ENCODE peak calls at places on chromosomes 13 and 19, in six cellular contexts. A, P, B, C, N and S are unnamed samples.

GRCh38 chr13:45847554-45848224 is 3.9 kb downstream of the SIAH3 start:
- DNase-seq in B (no peak), A (no peak), N (peak), P (peak), C (no peak), S (no peak)

GRCh38 chr19:11446652-11447301 is 11.3 kb downstream of the PRKCSH start:
- DNase-seq in A (no peak), N (peak), P (peak), C (no peak), B (no peak), S (no peak)

GRCh38 chr13:75345191-75345590 is 136.8 kb downstream of the TBC1D4 start:
- DNase-seq in B (no peak), N (no peak), C (no peak), P (peak), A (no peak), S (no peak)

GRCh38 chr19:51079486-51080110 is 3.1 kb downstream of the KLK14 start:
- DNase-seq in N (no peak), B (no peak), P (no peak), A (no peak), C (no peak), S (no peak)

GRCh38 chr19:6126335-6126974 is 9.0 kb upstream of the ACSBG2 start:
- DNase-seq in P (peak), A (no peak), B (peak), N (no peak), C (no peak), S (no peak)

GRCh38 chr13:51278426-51279130 is 56.4 kb downstream of the FAM124A start:
- DNase-seq in A (no peak), C (no peak), N (no peak), B (no peak), P (no peak), S (no peak)

GRCh38 chr13:113029487-113030258 is 60.7 kb downstream of the MCF2L start:
- DNase-seq in B (no peak), C (no peak), P (peak), A (no peak), N (no peak), S (no peak)

GRCh38 chr19:1090731-1091543 is 4.2 kb downstream of the POLR2E start:
- DNase-seq in A (no peak), B (no peak), N (no peak), P (no peak), C (no peak), S (no peak)

GRCh38 chr13:38369058-38369457 is 19.4 kb downstream of the UFM1 start:
- DNase-seq in P (no peak), N (no peak), C (no peak), B (no peak), A (no peak), S (no peak)

GRCh38 chr19:47518139-47518538 is 3.3 kb upstream of the NAPA start:
- DNase-seq in C (no peak), B (no peak), A (no peak), N (no peak), P (no peak), S (no peak)

GRCh38 chr13:113749507-113749906 is 9.5 kb upstream of the TMEM255B start:
- DNase-seq in C (no peak), N (no peak), B (no peak), A (no peak), P (no peak), S (no peak)

GRCh38 chr19:35344511-35345031 is 3.1 kb upstream of the FFAR1 start:
- DNase-seq in C (no peak), A (no peak), P (no peak), N (no peak), B (no peak), S (peak)

GRCh38 chr13:46666727-46667456 is 113.9 kb downstream of the LRCH1 start:
- DNase-seq in N (no peak), C (no peak), A (no peak), P (no peak), B (no peak), S (no peak)

GRCh38 chr19:48133094-48133493 is 22.5 kb upstream of the PLA2G4C start:
- DNase-seq in B (no peak), P (no peak), N (no peak), A (no peak), C (no peak), S (no peak)

GRCh38 chr13:113875829-113876228 is 12.0 kb upstream of the GAS6 start:
- DNase-seq in C (no peak), A (no peak), P (no peak), N (no peak), B (no peak), S (no peak)

GRCh38 chr19:51520710-51521109 is 10.8 kb downstream of the SIGLEC6 start:
- DNase-seq in A (no peak), B (no peak), C (no peak), N (no peak), P (no peak), S (no peak)

GRCh38 chr19:44757735-44758505 is 9.4 kb downstream of the BCL3 start:
- DNase-seq in C (no peak), A (no peak), B (no peak), P (peak), N (peak), S (no peak)

GRCh38 chr19:459724-460511 is 915 bp downstream of the SHC2 start:
- DNase-seq in B (no peak), N (peak), P (peak), C (no peak), A (no peak), S (peak)

GRCh38 chr19:23522431-23522830 is 127.2 kb upstream of the ZNF91 start:
- DNase-seq in N (no peak), B (no peak), P (no peak), C (no peak), A (no peak), S (no peak)

GRCh38 chr19:6616011-6616410 is 25.1 kb upstream of the CD70 start:
- DNase-seq in B (no peak), A (no peak), C (peak), P (peak), N (no peak), S (no peak)

GRCh38 chr13:48874165-48874564 is 101.5 kb upstream of the FNDC3A start:
- DNase-seq in B (no peak), C (no peak), P (no peak), N (no peak), A (no peak), S (no peak)

GRCh38 chr19:35430382-35431146 is 17.5 kb upstream of the FFAR2 start:
- DNase-seq in C (no peak), B (no peak), N (no peak), P (no peak), A (no peak), S (no peak)

GRCh38 chr19:44685877-44686276 is 13.1 kb upstream of the CEACAM16 start:
- DNase-seq in N (no peak), B (no peak), P (peak), C (peak), A (no peak), S (no peak)

GRCh38 chr19:15252398-15253018 is 20.3 kb upstream of the EPHX3 start:
- DNase-seq in B (no peak), N (no peak), C (no peak), A (no peak), P (peak), S (no peak)

GRCh38 chr19:47499863-47500830 is 14.7 kb downstream of the NAPA start:
- DNase-seq in P (no peak), C (no peak), A (no peak), N (no peak), B (no peak), S (peak)

GRCh38 chr13:25811506-25811905 is 240.3 kb downstream of the SHISA2 start:
- DNase-seq in C (no peak), P (no peak), A (no peak), N (no peak), B (no peak), S (no peak)

GRCh38 chr13:24251525-24251924 is 57.9 kb upstream of the C1QTNF9 start:
- DNase-seq in B (no peak), N (no peak), C (no peak), A (no peak), P (no peak), S (no peak)

GRCh38 chr13:37106642-37107041 is 1.2 kb upstream of the CSNK1A1L start:
- DNase-seq in N (no peak), B (no peak), A (no peak), C (no peak), P (no peak), S (no peak)